ENCODE peak calls at places on chromosomes 6 and 20, in seven cellular contexts. X is NB4, E is stomach, R is mucosa of descending colon, K is esophagus squamous epithelium, N is upper lobe of right lung, I is heart left ventricle. W is an unnamed sample.

GRCh38 chr6:21227486-21227885 is 366.1 kb upstream of the SOX4 start:
- DNase-seq in X (no peak), E (no peak), N (no peak), R (no peak), I (no peak), K (no peak), W (no peak)

GRCh38 chr6:84356907-84357306 is 129.5 kb upstream of the CEP162 start:
- DNase-seq in X (no peak), K (no peak), E (no peak), I (no peak), R (no peak), N (no peak), W (no peak)

GRCh38 chr6:75396005-75396800 is 97.4 kb downstream of the FILIP1 start:
- DNase-seq in R (no peak), I (no peak), X (no peak), E (no peak), N (no peak), K (no peak), W (no peak)

GRCh38 chr6:141244366-141244765 is 888.4 kb upstream of the GJE1 start:
- DNase-seq in X (no peak), N (no peak), K (no peak), E (no peak), I (no peak), R (no peak), W (no peak)

GRCh38 chr6:156582509-156582992 is 194.6 kb upstream of the ARID1B start:
- DNase-seq in K (no peak), R (no peak), E (no peak), X (no peak), N (no peak), I (no peak), W (no peak)

GRCh38 chr6:56370591-56371198 is 123.3 kb upstream of the COL21A1 start:
- DNase-seq in X (peak; percentile 28), N (no peak), I (no peak), E (no peak), K (no peak), R (no peak), W (peak; percentile 39)

GRCh38 chr6:155270566-155271091 is 6.8 kb downstream of the CLDN20 start:
- DNase-seq in I (no peak), N (no peak), R (no peak), K (no peak), E (no peak), X (no peak), W (no peak)

GRCh38 chr6:108576724-108577123 is 16.0 kb downstream of the FOXO3 start:
- DNase-seq in E (no peak), X (no peak), N (no peak), R (no peak), I (no peak), K (no peak), W (no peak)

GRCh38 chr6:79463721-79464120 is 73.5 kb downstream of the LCA5 start:
- DNase-seq in E (no peak), K (no peak), R (no peak), N (no peak), X (no peak), I (no peak), W (no peak)

GRCh38 chr20:1280421-1281102 is 14.5 kb downstream of the SNPH start:
- DNase-seq in R (no peak), K (no peak), X (no peak), I (no peak), N (no peak), E (no peak), W (no peak)

GRCh38 chr20:10125757-10126156 is 91.0 kb downstream of the ANKEF1 start:
- DNase-seq in E (no peak), N (no peak), I (no peak), R (no peak), K (no peak), X (no peak), W (no peak)

GRCh38 chr6:33978593-33979150 is 167.2 kb downstream of the GRM4 start:
- DNase-seq in E (no peak), K (no peak), N (no peak), X (no peak), I (peak; percentile 16), R (no peak), W (no peak)

GRCh38 chr6:31122803-31123706 is 2.8 kb upstream of the CDSN start:
- DNase-seq in E (peak; percentile 76), N (peak; percentile 75), I (peak; percentile 89), K (no peak), R (peak; percentile 74), X (no peak), W (no peak)

GRCh38 chr6:137808191-137808590 is 58.9 kb upstream of the TNFAIP3 start:
- DNase-seq in I (no peak), R (no peak), N (no peak), K (no peak), E (no peak), X (no peak), W (no peak)

GRCh38 chr6:6610031-6610591 is 21.6 kb downstream of the LY86 start:
- DNase-seq in K (no peak), X (peak; percentile 54), I (no peak), E (no peak), R (peak; percentile 59), N (no peak), W (no peak)

GRCh38 chr20:47677314-47678129 is 107.8 kb downstream of the SULF2 start:
- DNase-seq in K (no peak), R (no peak), E (peak; percentile 64), X (peak; percentile 65), N (peak; percentile 77), I (no peak), W (no peak)

GRCh38 chr6:79864421-79864820 is 82.9 kb downstream of the ELOVL4 start:
- DNase-seq in I (no peak), K (no peak), E (peak; percentile 29), R (no peak), X (no peak), N (no peak), W (no peak)

GRCh38 chr20:16351415-16351814 is 221.8 kb downstream of the KIF16B start:
- DNase-seq in N (no peak), I (no peak), E (no peak), K (no peak), X (no peak), R (no peak), W (no peak)

GRCh38 chr20:21100590-21101452 is 5.3 kb downstream of the LINC00237 start:
- DNase-seq in I (no peak), E (no peak), R (no peak), N (peak; percentile 67), X (peak; percentile 86), K (no peak), W (no peak)

GRCh38 chr6:127691147-127691546 is 114.2 kb downstream of the C6orf58 start:
- DNase-seq in I (no peak), K (no peak), X (no peak), E (no peak), N (no peak), R (no peak), W (no peak)

GRCh38 chr6:160887616-160888015 is 104.0 kb upstream of the MAP3K4 start:
- DNase-seq in X (no peak), I (no peak), K (no peak), E (no peak), N (no peak), R (no peak), W (no peak)

GRCh38 chr6:85670573-85670972 is 27.9 kb upstream of the SYNCRIP start:
- DNase-seq in I (no peak), R (no peak), N (no peak), X (peak; percentile 26), K (no peak), E (no peak), W (no peak)

GRCh38 chr6:15020114-15020770 is 225.6 kb upstream of the JARID2 start:
- DNase-seq in K (no peak), X (no peak), R (no peak), N (no peak), E (no peak), I (no peak), W (no peak)

GRCh38 chr6:143110572-143110971 is 49.9 kb downstream of the AIG1 start:
- DNase-seq in N (no peak), K (no peak), X (no peak), I (no peak), E (no peak), R (no peak), W (no peak)

GRCh38 chr6:26020291-26020982 is 57.8 kb downstream of the TRIM38 start:
- DNase-seq in R (peak; percentile 86), I (peak; percentile 85), N (peak; percentile 84), E (peak; percentile 88), K (no peak), X (peak; percentile 87), W (no peak)

GRCh38 chr6:94953867-94954631 is 623.3 kb upstream of the MANEA start:
- DNase-seq in X (no peak), K (no peak), I (no peak), N (no peak), E (no peak), R (no peak), W (no peak)

GRCh38 chr6:28207244-28208179 is 17.6 kb upstream of the ZSCAN9 start:
- DNase-seq in E (no peak), I (no peak), K (no peak), R (peak; percentile 66), X (peak; percentile 67), N (peak; percentile 70), W (no peak)
- H3K4me3 ChIP-seq in E (peak overlapping the region; percentile 28), I (peak overlapping the region; percentile 31), K (peak overlapping the region; percentile 11), R (no peak overlapping the region), X (peak overlapping the region; percentile 42), N (peak overlapping the region; percentile 24), W (peak overlapping the region; percentile 49)

GRCh38 chr20:34111712-34112599 is at the start of gene EIF2S2:
- DNase-seq in X (peak; percentile 100), I (peak; percentile 98), E (peak; percentile 98), R (peak; percentile 99), N (peak; percentile 98), K (peak; percentile 84), W (peak; percentile 85)
- TF ChIP-seq CTCF in X (no peak), I (no peak), E (no peak), R (peak; percentile 17), N (no peak), K (peak; percentile 16), W (no peak)

GRCh38 chr6:29945421-29945820 is 3.1 kb downstream of the HLA-A start:
- DNase-seq in E (no peak), N (no peak), R (no peak), I (no peak), X (no peak), K (no peak), W (no peak)
- H3K4me3 ChIP-seq in E (no peak overlapping the region), N (no peak overlapping the region), R (no peak overlapping the region), I (peak overlapping the region; percentile 72), X (no peak overlapping the region), K (no peak overlapping the region), W (no peak overlapping the region)

DNA sequence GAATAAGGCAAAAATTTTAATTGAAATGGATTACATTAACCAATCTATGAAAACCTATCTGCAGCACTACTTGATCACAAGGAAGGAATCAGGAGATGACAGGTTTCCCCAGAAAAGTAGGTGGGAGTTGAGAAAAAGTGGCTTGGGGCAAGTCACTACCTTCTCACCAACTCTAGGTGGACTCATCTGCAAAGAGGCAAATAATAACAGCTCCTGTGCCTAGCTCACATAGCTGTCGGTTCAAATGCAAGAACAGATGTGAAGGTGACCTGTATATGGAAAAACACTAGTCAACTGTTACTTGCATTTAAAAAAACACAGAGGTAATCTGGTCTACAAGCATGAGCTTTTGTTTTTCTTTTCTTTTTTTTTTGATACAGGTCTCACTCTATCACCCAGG is 67.2 kb downstream of the POPDC3 start:
- DNase-seq in X (peak; percentile 15), N (no peak), E (no peak), R (no peak), I (no peak), K (no peak), W (no peak)
- TF ChIP-seq CTCF in X (peak; percentile 10), N (no peak), E (no peak), R (no peak), I (no peak), K (no peak), W (no peak)

GRCh38 chr6:101399627-101399955 is 6.1 kb downstream of the GRIK2 start:
- DNase-seq in E (no peak), K (no peak), R (no peak), I (no peak), N (no peak), X (no peak), W (no peak)
- H3K4me3 ChIP-seq in E (no peak overlapping the region), K (no peak overlapping the region), R (no peak overlapping the region), I (no peak overlapping the region), N (no peak overlapping the region), X (no peak overlapping the region), W (no peak overlapping the region)

W was measured in thoracic aorta.